ENCODE peak calls at places on chromosome 12, in six cellular contexts. One of them, this sample, is unnamed. For H3K4me1, the result is how much of the 10 kb centered on the place peaks cover.

GRCh38 chr12:78226763-78227162 is 396.1 kb downstream of the NAV3 start:
- DNase-seq in A549: no peak
- DNase-seq in PC-9: no peak
- DNase-seq in esophagus muscularis mucosa: no peak
- DNase-seq in OCI-LY7: no peak
- DNase-seq in HepG2: no peak
- DNase-seq in this sample: no peak

GRCh38 chr12:6946033-6946919 is 2.5 kb downstream of the C12orf57 start:
- DNase-seq in OCI-LY7: peak
- DNase-seq in HepG2: peak
- DNase-seq in esophagus muscularis mucosa: no peak
- DNase-seq in A549: peak
- DNase-seq in PC-9: peak
- DNase-seq in this sample: no peak

GRCh38 chr12:93100610-93101009 is 171.5 kb upstream of the EEA1 start:
- DNase-seq in OCI-LY7: no peak
- DNase-seq in A549: no peak
- DNase-seq in HepG2: no peak
- DNase-seq in PC-9: no peak
- DNase-seq in esophagus muscularis mucosa: no peak
- DNase-seq in this sample: no peak

GRCh38 chr12:1581973-1582708 is 12.2 kb downstream of the FBXL14 start:
- DNase-seq in esophagus muscularis mucosa: no peak
- DNase-seq in PC-9: no peak
- DNase-seq in OCI-LY7: no peak
- DNase-seq in A549: no peak
- DNase-seq in HepG2: no peak
- DNase-seq in this sample: no peak

GRCh38 chr12:27246774-27247173 is 2.7 kb downstream of the STK38L start:
- DNase-seq in A549: no peak
- DNase-seq in esophagus muscularis mucosa: no peak
- DNase-seq in OCI-LY7: no peak
- DNase-seq in PC-9: no peak
- DNase-seq in HepG2: no peak
- DNase-seq in this sample: no peak

GRCh38 chr12:75665216-75665615 is 153.8 kb upstream of the KRR1 start:
- DNase-seq in OCI-LY7: no peak
- DNase-seq in PC-9: no peak
- DNase-seq in HepG2: peak
- DNase-seq in A549: no peak
- DNase-seq in esophagus muscularis mucosa: no peak
- DNase-seq in this sample: no peak

GRCh38 chr12:19833775-19834501 is 394.6 kb downstream of the AEBP2 start:
- DNase-seq in A549: no peak
- DNase-seq in OCI-LY7: no peak
- DNase-seq in HepG2: no peak
- DNase-seq in PC-9: no peak
- DNase-seq in esophagus muscularis mucosa: no peak
- DNase-seq in this sample: no peak

GRCh38 chr12:109888179-109889020 is 8.1 kb upstream of the GLTP start:
- DNase-seq in OCI-LY7: peak
- DNase-seq in PC-9: peak
- DNase-seq in esophagus muscularis mucosa: no peak
- DNase-seq in HepG2: no peak
- DNase-seq in A549: peak
- DNase-seq in this sample: no peak

GRCh38 chr12:102067574-102068258 is 5.9 kb upstream of the WASHC3 start:
- DNase-seq in PC-9: no peak
- DNase-seq in esophagus muscularis mucosa: no peak
- DNase-seq in A549: no peak
- DNase-seq in HepG2: no peak
- DNase-seq in OCI-LY7: no peak
- DNase-seq in this sample: no peak

GRCh38 chr12:76967181-76967885 is 88.5 kb upstream of the CSRP2 start:
- DNase-seq in A549: no peak
- DNase-seq in HepG2: no peak
- DNase-seq in OCI-LY7: no peak
- DNase-seq in esophagus muscularis mucosa: no peak
- DNase-seq in PC-9: no peak
- DNase-seq in this sample: no peak

GRCh38 chr12:10220398-10221077 is 7.9 kb downstream of the GABARAPL1 start:
- DNase-seq in OCI-LY7: no peak
- DNase-seq in A549: no peak
- DNase-seq in HepG2: no peak
- DNase-seq in PC-9: no peak
- DNase-seq in esophagus muscularis mucosa: no peak
- DNase-seq in this sample: no peak

GRCh38 chr12:116027551-116027821 is 250.0 kb downstream of the MED13L start:
- DNase-seq in A549: no peak
- DNase-seq in HepG2: no peak
- DNase-seq in OCI-LY7: no peak
- DNase-seq in esophagus muscularis mucosa: no peak
- DNase-seq in PC-9: no peak
- DNase-seq in this sample: no peak

GRCh38 chr12:81245918-81246611 is 168.2 kb downstream of the ACSS3 start:
- DNase-seq in PC-9: no peak
- DNase-seq in A549: no peak
- DNase-seq in HepG2: no peak
- DNase-seq in esophagus muscularis mucosa: no peak
- DNase-seq in OCI-LY7: no peak
- DNase-seq in this sample: no peak

GRCh38 chr12:40016960-40017359 is 88.9 kb downstream of the SLC2A13 start:
- DNase-seq in A549: peak
- DNase-seq in HepG2: no peak
- DNase-seq in OCI-LY7: no peak
- DNase-seq in esophagus muscularis mucosa: no peak
- DNase-seq in PC-9: no peak
- DNase-seq in this sample: no peak

GRCh38 chr12:110039085-110039807 is 9.1 kb downstream of the C12orf76 start:
- DNase-seq in esophagus muscularis mucosa: no peak
- DNase-seq in HepG2: peak
- DNase-seq in PC-9: peak
- DNase-seq in A549: peak
- DNase-seq in OCI-LY7: no peak
- DNase-seq in this sample: no peak

GRCh38 chr12:47770086-47770726 is 2.8 kb upstream of the SLC48A1 start:
- DNase-seq in HepG2: peak
- DNase-seq in A549: no peak
- DNase-seq in PC-9: no peak
- DNase-seq in esophagus muscularis mucosa: no peak
- DNase-seq in OCI-LY7: no peak
- DNase-seq in this sample: no peak

GRCh38 chr12:25723921-25724491 is 170.9 kb upstream of the LMNTD1 start:
- DNase-seq in A549: no peak
- DNase-seq in OCI-LY7: no peak
- DNase-seq in PC-9: no peak
- DNase-seq in esophagus muscularis mucosa: no peak
- DNase-seq in HepG2: no peak
- DNase-seq in this sample: no peak

GRCh38 chr12:110312581-110313360 is 31.7 kb downstream of the ATP2A2 start:
- DNase-seq in esophagus muscularis mucosa: no peak
- DNase-seq in HepG2: no peak
- DNase-seq in A549: peak
- DNase-seq in OCI-LY7: no peak
- DNase-seq in PC-9: no peak
- DNase-seq in this sample: no peak

GRCh38 chr12:80400591-80400991 is 43.4 kb upstream of the PTPRQ start:
- DNase-seq in PC-9: no peak
- DNase-seq in esophagus muscularis mucosa: no peak
- DNase-seq in OCI-LY7: no peak
- DNase-seq in HepG2: no peak
- DNase-seq in A549: no peak
- DNase-seq in this sample: no peak

GRCh38 chr12:47033081-47033480 is 46.3 kb upstream of the PCED1B start:
- DNase-seq in A549: no peak
- DNase-seq in HepG2: no peak
- DNase-seq in esophagus muscularis mucosa: no peak
- DNase-seq in PC-9: no peak
- DNase-seq in OCI-LY7: no peak
- DNase-seq in this sample: no peak

GRCh38 chr12:77324763-77325468 is 259.5 kb upstream of the E2F7 start:
- DNase-seq in A549: peak
- DNase-seq in HepG2: peak
- DNase-seq in esophagus muscularis mucosa: no peak
- DNase-seq in PC-9: peak
- DNase-seq in OCI-LY7: peak
- DNase-seq in this sample: no peak

GRCh38 chr12:67367843-67368242 is 98.7 kb downstream of the CAND1 start:
- DNase-seq in HepG2: no peak
- DNase-seq in OCI-LY7: no peak
- DNase-seq in A549: no peak
- DNase-seq in PC-9: no peak
- DNase-seq in esophagus muscularis mucosa: no peak
- DNase-seq in this sample: no peak

GRCh38 chr12:115946867-115947695 is 330.4 kb downstream of the MED13L start:
- DNase-seq in esophagus muscularis mucosa: peak
- DNase-seq in A549: no peak
- DNase-seq in OCI-LY7: no peak
- DNase-seq in HepG2: peak
- DNase-seq in PC-9: no peak
- DNase-seq in this sample: no peak

GRCh38 chr12:122998316-122998715 is 17.8 kb downstream of the ARL6IP4 start:
- DNase-seq in PC-9: no peak
- DNase-seq in HepG2: no peak
- DNase-seq in A549: no peak
- DNase-seq in OCI-LY7: no peak
- DNase-seq in esophagus muscularis mucosa: no peak
- DNase-seq in this sample: no peak

DNA sequence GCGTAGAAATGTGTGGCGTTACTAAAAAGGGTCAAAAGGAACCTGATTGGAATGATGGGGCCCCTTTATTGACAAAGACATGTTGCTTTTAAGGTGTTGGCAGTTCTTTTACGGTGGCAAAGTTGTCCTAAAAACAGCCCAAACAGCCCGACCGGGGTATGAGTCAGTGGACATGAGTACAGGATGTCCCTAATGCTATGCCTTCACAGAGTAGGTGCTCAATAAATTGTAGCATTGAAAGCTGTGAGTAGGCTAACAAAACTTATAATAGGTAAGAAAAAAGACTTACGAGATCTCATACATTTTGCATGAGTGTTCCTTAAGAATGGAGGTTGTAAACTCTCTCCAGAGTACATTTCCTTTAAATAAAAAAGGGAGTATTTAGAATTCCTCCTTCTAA is 2.6 kb downstream of the ELK3 start:
- DNase-seq in PC-9: no peak
- DNase-seq in esophagus muscularis mucosa: no peak
- DNase-seq in A549: no peak
- DNase-seq in OCI-LY7: no peak
- DNase-seq in HepG2: no peak
- DNase-seq in this sample: no peak
- H3K4me3 ChIP-seq in PC-9: peak
- H3K4me3 ChIP-seq in esophagus muscularis mucosa: peak
- H3K4me3 ChIP-seq in A549: peak
- H3K4me3 ChIP-seq in OCI-LY7: no peak
- H3K4me3 ChIP-seq in HepG2: no peak
- H3K4me3 ChIP-seq in this sample: no peak

DNA sequence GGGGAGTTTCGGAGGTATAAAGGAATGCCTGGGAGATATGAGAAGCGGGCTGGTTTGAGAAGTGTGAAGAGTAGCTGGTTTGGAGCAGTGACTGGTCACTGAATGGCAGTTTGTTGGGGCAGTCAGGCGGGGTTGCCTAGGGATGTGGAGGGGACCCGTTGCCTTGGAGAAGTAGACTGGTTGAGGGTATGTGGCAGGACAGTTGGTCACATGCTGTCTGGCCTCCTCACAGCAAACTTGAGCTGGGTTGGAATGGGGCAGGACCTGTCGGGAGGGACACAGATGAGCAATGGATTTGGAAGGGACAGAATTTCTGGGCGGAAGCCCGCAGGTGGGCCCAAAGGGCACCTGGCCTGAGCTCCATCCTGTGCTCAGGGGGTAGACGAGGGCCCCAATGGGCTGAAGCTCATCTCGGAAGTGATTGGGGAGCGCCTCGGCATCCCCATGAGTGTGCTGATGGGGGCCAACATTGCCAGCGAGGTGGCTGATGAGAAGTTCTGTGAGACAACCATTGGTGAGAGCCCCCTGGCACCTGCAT is 2.2 kb downstream of the GPD1 start:
- DNase-seq in HepG2: no peak
- DNase-seq in OCI-LY7: no peak
- DNase-seq in esophagus muscularis mucosa: no peak
- DNase-seq in PC-9: no peak
- DNase-seq in A549: no peak
- DNase-seq in this sample: no peak
- H3K4me1 ChIP-seq in HepG2: half or more
- H3K4me1 ChIP-seq in OCI-LY7: under half
- H3K4me1 ChIP-seq in esophagus muscularis mucosa: under half
- H3K4me1 ChIP-seq in PC-9: under half
- H3K4me1 ChIP-seq in A549: under half
- H3K4me1 ChIP-seq in this sample: under half

DNA sequence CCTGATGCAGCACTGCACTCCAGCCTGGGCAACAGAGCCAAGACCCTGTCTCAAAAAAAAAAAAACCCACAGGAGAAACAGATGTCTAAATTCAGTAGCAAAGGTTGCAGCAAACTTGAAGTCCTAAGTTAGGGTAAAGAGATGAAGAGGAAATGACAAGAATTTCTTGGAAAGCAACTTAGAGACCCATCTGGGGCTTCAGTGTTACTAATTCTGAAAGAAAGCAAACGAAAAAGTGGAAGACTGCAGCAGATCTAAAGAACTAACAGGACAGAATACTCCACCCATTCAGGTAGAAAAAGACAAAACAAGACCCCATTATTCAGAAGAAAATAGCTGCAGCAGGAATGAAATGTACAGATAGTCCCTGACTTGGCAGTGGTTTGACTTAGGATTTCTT is 31.9 kb downstream of the RESF1 start:
- DNase-seq in esophagus muscularis mucosa: no peak
- DNase-seq in A549: no peak
- DNase-seq in OCI-LY7: no peak
- DNase-seq in PC-9: no peak
- DNase-seq in HepG2: no peak
- DNase-seq in this sample: no peak
- H3K4me3 ChIP-seq in esophagus muscularis mucosa: no peak
- H3K4me3 ChIP-seq in A549: no peak
- H3K4me3 ChIP-seq in OCI-LY7: no peak
- H3K4me3 ChIP-seq in PC-9: no peak
- H3K4me3 ChIP-seq in HepG2: no peak
- H3K4me3 ChIP-seq in this sample: no peak

DNA sequence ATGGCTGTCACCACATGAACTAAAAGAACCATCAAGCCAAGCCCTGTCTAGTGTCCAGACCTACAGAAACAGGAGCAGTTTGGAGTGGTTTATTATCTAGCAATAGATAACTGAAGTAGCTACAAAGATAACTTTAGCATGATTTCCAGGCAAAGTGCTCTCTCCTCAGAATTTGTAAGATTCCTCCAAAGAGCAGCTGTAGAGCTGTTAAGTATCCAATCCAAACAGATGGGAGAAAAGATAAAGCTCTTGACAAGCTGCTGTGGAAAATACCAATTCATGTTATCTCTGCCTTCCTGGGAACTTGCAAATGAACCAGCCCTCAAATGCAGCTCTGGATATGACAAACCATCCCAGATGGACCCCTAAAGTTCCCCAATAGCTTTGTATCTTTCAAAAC is 78.9 kb upstream of the RESF1 start:
- DNase-seq in PC-9: no peak
- DNase-seq in esophagus muscularis mucosa: no peak
- DNase-seq in HepG2: no peak
- DNase-seq in A549: no peak
- DNase-seq in OCI-LY7: no peak
- DNase-seq in this sample: no peak
- H3K4me1 ChIP-seq in PC-9: under half
- H3K4me1 ChIP-seq in esophagus muscularis mucosa: under half
- H3K4me1 ChIP-seq in HepG2: under half
- H3K4me1 ChIP-seq in A549: under half
- H3K4me1 ChIP-seq in OCI-LY7: under half
- H3K4me1 ChIP-seq in this sample: under half

This sample was measured in DND-41.